ENCODE peak calls at places on chromosomes 6 and 20, in five cellular contexts. L is NCI-H1092 treated with DMSO at 0.1 percent for 48 hours; P is activated CD4-positive, alpha-beta T cell treated with anti-CD3 and anti-CD28 coated beads, Interleukin-2, amount 50 U/mL, for 1 hour; K is stimulated activated naive B cell treated with anti-CD40 and anti-IgM and Interleukin-4, amounts not matched to agents 10 μg/mL and 1 μg/mL and 100 μg/mL, for 72 hours; C is stimulated activated CD4-positive, alpha-beta T cell treated with anti-CD3 and anti-CD28 coated beads, TNF-alpha, amount 100 ng/mL, for 24 hours. O is an unnamed sample.
A peak's percentile ranks its signal among the peaks of the same experiment; 100 is the strongest.

GRCh38 chr20:20037960-20038359 is 14.3 kb downstream of the CRNKL1 start:
- DNase-seq in K (no peak), C (no peak), L (no peak), P (no peak), O (no peak)

GRCh38 chr6:103280417-103280816 is 1579.3 kb downstream of the HACE1 start:
- DNase-seq in C (no peak), K (no peak), L (no peak), P (no peak), O (no peak)

GRCh38 chr6:19472850-19473249 is 364.3 kb upstream of the ID4 start:
- DNase-seq in K (no peak), C (no peak), L (no peak), P (no peak), O (no peak)

GRCh38 chr6:36244641-36245280 is 25.1 kb upstream of the PNPLA1 start:
- DNase-seq in K (no peak), C (no peak), L (no peak), P (no peak), O (no peak)

GRCh38 chr6:90110971-90111370 is 185.7 kb downstream of the BACH2 start:
- DNase-seq in K (no peak), C (peak; percentile 62), L (no peak), P (peak; percentile 50), O (no peak)

GRCh38 chr20:57280221-57280620 is 13.8 kb upstream of the BMP7 start:
- DNase-seq in C (no peak), L (no peak), P (no peak), K (no peak), O (no peak)

GRCh38 chr6:165986647-165987482 is 180.8 kb downstream of the TBXT start:
- DNase-seq in K (no peak), L (no peak), P (no peak), C (no peak), O (no peak)

GRCh38 chr6:126112171-126112632 is 125.9 kb downstream of the TRMT11 start:
- DNase-seq in C (no peak), L (no peak), K (no peak), P (no peak), O (no peak)

GRCh38 chr6:143941852-143942627 is 66.0 kb downstream of the PLAGL1 start:
- DNase-seq in C (peak; percentile 60), K (peak; percentile 11), P (peak; percentile 55), L (peak; percentile 16), O (no peak)

GRCh38 chr20:10642859-10643559 is 30.8 kb downstream of the JAG1 start:
- DNase-seq in P (no peak), L (peak; percentile 11), K (no peak), C (no peak), O (no peak)